ENCODE peak calls at places on chromosome 1, in five cellular contexts. S is mucosa of descending colon, J is A673, F is skeletal muscle cell, V is AG10803. X is an unnamed sample.

GRCh38 chr1:97258597-97258996 is 537.0 kb downstream of the PTBP2 start:
- DNase-seq in S (no peak), F (no peak), J (no peak), V (no peak), X (no peak)

GRCh38 chr1:156706647-156707008 is 1.2 kb upstream of the CRABP2 start:
- DNase-seq in S (peak), J (no peak), V (peak), F (no peak), X (no peak)

GRCh38 chr1:2226525-2227340 is 1.4 kb upstream of the SKI start:
- DNase-seq in V (no peak), F (no peak), S (peak), J (no peak), X (no peak)

GRCh38 chr1:43981135-43981491 is 2.1 kb downstream of the B4GALT2 start:
- DNase-seq in S (peak), J (no peak), V (no peak), F (no peak), X (no peak)

GRCh38 chr1:107940178-107940577 is 24.8 kb downstream of the VAV3 start:
- DNase-seq in V (no peak), F (no peak), S (no peak), J (no peak), X (no peak)

GRCh38 chr1:74847720-74848119 is 114.8 kb downstream of the TYW3 start:
- DNase-seq in F (no peak), S (no peak), V (no peak), J (no peak), X (no peak)

GRCh38 chr1:220516722-220517042 is 11.3 kb upstream of the MARK1 start:
- DNase-seq in J (no peak), S (no peak), V (no peak), F (no peak), X (no peak)

GRCh38 chr1:246687002-246687401 is 37.2 kb upstream of the SCCPDH start:
- DNase-seq in J (no peak), S (no peak), F (no peak), V (no peak), X (no peak)

GRCh38 chr1:81681570-81681969 is 119.2 kb upstream of the ADGRL2 start:
- DNase-seq in J (no peak), F (no peak), V (peak), S (no peak), X (peak)

GRCh38 chr1:214551436-214552173 is at the start of gene PTPN14:
- DNase-seq in F (peak), J (peak), S (peak), V (peak), X (no peak)

GRCh38 chr1:15431571-15431948 is 6.7 kb upstream of the CTRC start:
- DNase-seq in V (no peak), S (no peak), J (no peak), F (no peak), X (no peak)

GRCh38 chr1:10939654-10940450 is 72.6 kb upstream of the TARDBP start:
- DNase-seq in V (peak), F (no peak), J (peak), S (peak), X (peak)

GRCh38 chr1:4594286-4594991 is 60.0 kb upstream of the AJAP1 start:
- DNase-seq in F (no peak), S (no peak), J (no peak), V (no peak), X (no peak)

GRCh38 chr1:231211005-231211857 is 29.8 kb upstream of the GNPAT start:
- DNase-seq in V (peak), J (peak), S (peak), F (peak), X (peak)

GRCh38 chr1:201275266-201275666 is 8.0 kb upstream of the PKP1 start:
- DNase-seq in F (peak), J (peak), V (peak), S (peak), X (no peak)

DNA sequence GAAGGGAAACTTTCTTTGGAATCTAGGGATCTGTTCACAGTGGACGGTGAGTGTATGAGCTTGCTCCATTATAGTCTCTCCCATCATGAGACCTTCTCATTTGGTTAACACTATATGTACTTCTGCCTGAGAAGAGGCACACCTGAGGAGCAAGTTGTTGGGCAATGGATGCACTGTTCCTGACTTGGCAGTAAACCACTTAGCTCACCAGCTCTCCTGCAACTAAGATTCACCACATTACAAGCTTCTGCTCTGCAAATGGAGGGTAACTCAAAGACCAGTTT is 10.2 kb downstream of the MACF1 start:
- DNase-seq in V (no peak), S (no peak), F (no peak), J (no peak), X (no peak)
- H3K4me3 ChIP-seq in V (no peak), S (no peak), F (no peak), J (no peak), X (peak)

DNA sequence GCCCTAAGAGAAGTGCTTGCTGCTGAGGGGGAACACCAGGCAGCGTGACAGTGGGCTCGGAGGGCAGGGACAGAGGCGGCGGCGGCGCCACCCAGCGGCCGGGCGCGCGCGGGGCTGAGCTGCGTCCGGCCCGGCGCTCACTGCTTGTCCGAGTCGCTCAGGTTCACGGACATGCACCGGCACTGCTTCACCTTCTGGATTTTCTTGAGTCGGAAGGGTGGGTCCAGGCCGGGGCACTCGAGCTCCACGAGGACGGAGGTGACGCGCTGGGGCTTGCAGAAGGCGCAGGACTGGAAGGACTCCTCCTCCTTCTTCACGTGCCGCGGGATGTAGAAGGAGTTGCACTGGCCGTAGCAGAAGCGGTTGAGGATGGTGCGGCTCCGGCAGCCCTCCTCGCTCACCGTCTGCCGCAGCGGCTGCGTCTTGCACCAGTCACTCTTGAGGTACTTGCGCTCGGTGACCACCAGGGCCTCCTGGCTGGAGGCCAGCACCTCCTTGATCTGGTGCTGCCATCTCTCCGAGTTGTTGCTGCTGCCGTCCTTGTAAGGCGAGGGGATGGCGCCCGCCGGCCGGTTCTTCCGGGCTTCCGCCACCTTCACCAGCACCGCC is 119.0 kb downstream of the GREM2 start:
- DNase-seq in S (peak), V (no peak), F (no peak), J (no peak), X (no peak)
- H3K4me3 ChIP-seq in S (no peak), V (no peak), F (peak), J (no peak), X (no peak)

DNA sequence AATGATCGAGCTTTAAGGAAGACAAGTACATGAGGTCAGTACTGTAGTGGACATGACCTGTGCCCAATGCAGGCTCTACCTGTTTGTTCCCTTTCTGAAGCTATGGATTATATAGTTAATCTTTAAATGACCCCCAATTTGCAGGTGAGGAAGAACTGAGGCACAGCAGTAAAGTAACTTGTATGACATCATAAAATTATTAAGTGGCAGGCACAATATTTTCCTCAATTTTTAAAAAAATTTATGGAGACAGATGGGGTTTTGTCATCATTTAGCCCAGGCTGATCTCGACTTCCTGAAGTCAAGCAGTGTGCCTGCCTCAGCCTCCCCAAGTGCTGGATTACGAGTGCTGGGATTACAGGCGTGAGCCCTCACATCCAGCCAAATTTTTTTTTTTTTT is 3.6 kb upstream of the GATAD2B start:
- DNase-seq in F (no peak), J (no peak), S (no peak), V (no peak), X (no peak)
- H3K4me3 ChIP-seq in F (no peak), J (no peak), S (no peak), V (no peak), X (no peak)

DNA sequence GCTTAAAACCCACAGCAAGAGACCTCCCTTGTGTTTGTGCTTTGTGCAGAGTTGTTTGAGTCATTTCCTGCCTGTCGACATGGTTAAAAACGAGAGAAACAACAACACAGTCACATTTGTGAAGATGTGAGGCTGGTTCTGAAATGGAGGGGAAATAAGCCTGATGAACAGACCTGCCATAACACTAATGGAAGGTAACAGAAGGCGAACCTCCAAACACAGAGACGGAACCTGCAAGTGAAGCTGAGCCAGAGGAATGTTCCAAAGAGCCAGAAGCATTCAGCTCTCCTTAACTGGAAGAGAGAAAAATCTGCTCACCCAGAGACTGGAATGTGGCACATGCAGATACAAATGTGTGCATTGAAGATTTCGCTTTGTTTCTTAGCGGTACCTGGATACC is 53.2 kb upstream of the RAVER2 start:
- DNase-seq in F (no peak), J (no peak), V (no peak), S (no peak), X (no peak)
- H3K4me3 ChIP-seq in F (no peak), J (no peak), V (no peak), S (no peak), X (no peak)

GRCh38 chr1:153610334-153611023 is 2.5 kb downstream of the S100A16 start:
- DNase-seq in S (no peak), V (no peak), J (no peak), F (no peak), X (no peak)

GRCh38 chr1:153611024-153611352 is 1.9 kb downstream of the S100A16 start:
- DNase-seq in S (no peak), V (peak), J (no peak), F (no peak), X (no peak)

GRCh38 chr1:153608742-153609584 is 4.0 kb downstream of the S100A16 start:
- DNase-seq in V (peak), F (peak), J (no peak), S (peak), X (no peak)

GRCh38 chr1:153608089-153608672 is 4.8 kb downstream of the S100A16 start:
- DNase-seq in S (no peak), V (no peak), F (no peak), J (no peak), X (no peak)

GRCh38 chr1:153609585-153609907 is 3.4 kb downstream of the S100A16 start:
- DNase-seq in S (no peak), J (no peak), F (no peak), V (no peak), X (no peak)
- H3K4me3 ChIP-seq in S (no peak), J (no peak), F (no peak), V (peak), X (no peak)

DNA sequence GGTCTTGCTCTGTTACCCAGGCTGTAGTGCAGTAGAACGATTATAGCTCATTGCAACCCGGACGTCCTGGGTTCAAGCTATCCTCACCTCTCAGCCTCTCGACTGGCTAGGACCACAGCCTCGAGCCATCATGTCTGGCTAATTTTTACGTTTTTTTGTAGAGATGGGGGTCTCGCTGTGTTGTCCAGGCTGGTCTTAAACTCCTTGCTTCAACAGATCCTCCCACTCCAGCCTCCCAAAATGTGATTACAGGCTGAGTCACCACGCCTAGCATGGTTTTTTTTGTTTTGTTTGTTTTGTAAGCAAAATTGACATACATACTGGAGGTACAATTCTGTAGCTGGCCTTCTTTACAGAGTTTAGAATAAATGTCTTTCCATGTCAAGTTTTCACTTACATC is 994 bp upstream of the LAMTOR5 start:
- DNase-seq in J (no peak), F (no peak), S (no peak), V (no peak), X (no peak)
- H3K4me3 ChIP-seq in J (peak), F (peak), S (no peak), V (peak), X (peak)

DNA sequence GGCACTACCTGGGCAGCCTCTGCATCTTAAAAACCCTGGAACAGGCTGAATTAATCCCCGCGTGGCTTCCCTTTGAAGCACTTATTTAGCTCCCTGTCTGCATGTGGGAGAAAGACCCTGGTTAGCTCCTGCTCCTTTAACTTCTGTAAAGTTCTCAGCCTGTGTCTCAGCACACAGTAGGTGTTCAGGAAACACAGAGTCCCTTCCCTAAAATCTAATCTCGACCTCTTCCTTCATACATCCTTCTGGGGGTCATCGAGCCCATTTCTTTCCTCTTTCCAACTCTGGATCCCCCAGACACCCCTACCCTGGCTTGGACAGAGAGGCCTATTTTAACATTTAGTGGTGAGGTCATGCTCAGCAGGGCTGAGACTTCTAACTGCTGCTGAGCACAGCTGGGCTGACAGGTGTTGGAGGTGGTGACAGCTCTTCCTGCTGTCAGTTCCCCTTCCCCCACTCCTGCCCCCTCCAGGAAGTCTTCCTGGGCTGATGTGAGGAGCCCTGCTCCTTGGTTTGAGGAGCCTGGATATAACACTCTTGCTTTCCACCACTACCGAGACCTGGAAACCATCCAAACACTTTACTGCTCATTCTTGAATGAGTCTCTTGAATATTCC is 5.4 kb downstream of the E2F2 start:
- DNase-seq in J (peak), S (peak), F (no peak), V (no peak), X (peak)
- H3K4me3 ChIP-seq in J (no peak), S (no peak), F (no peak), V (no peak), X (peak)

GRCh38 chr1:24925082-24925779 is 4.8 kb downstream of the RUNX3 start:
- DNase-seq in F (no peak), J (no peak), V (no peak), S (peak), X (peak)
- H3K4me3 ChIP-seq in F (no peak), J (no peak), V (no peak), S (no peak), X (peak)

X was measured in GM12865.